ENCODE peak calls at places on chromosome 20, in five cellular contexts. S, L, V, Z and F are unnamed samples.

GRCh38 chr20:6576721-6577120 is 190.8 kb upstream of the BMP2 start:
- DNase-seq in S (no peak), L (no peak), V (no peak), Z (peak), F (peak)

GRCh38 chr20:23415958-23416583 is 5.2 kb downstream of the NAPB start:
- DNase-seq in Z (peak), L (no peak), V (no peak), S (no peak), F (no peak)

GRCh38 chr20:8867346-8867745 is 201.5 kb upstream of the PLCB4 start:
- DNase-seq in S (no peak), V (no peak), L (no peak), Z (no peak), F (no peak)

GRCh38 chr20:52619671-52620070 is 352.5 kb upstream of the TSHZ2 start:
- DNase-seq in S (no peak), Z (no peak), L (no peak), V (no peak), F (no peak)

GRCh38 chr20:19460386-19460785 is 247.9 kb downstream of the SLC24A3 start:
- DNase-seq in Z (peak), S (no peak), V (no peak), L (no peak), F (peak)

GRCh38 chr20:46268131-46268611 is 40.1 kb downstream of the CDH22 start:
- DNase-seq in V (no peak), Z (no peak), L (no peak), S (no peak), F (no peak)

GRCh38 chr20:50340586-50340985 is 150.0 kb downstream of the CEBPB start:
- DNase-seq in S (no peak), L (no peak), V (no peak), Z (no peak), F (no peak)

GRCh38 chr20:60331688-60332300 is 373.6 kb downstream of the CDH26 start:
- DNase-seq in V (no peak), Z (no peak), L (no peak), S (no peak), F (no peak)

GRCh38 chr20:41390889-41391288 is 24.3 kb upstream of the EMILIN3 start:
- DNase-seq in S (no peak), V (no peak), L (no peak), Z (no peak), F (no peak)

GRCh38 chr20:42945194-42945593 is 244.5 kb downstream of the PTPRT start:
- DNase-seq in L (no peak), V (no peak), S (no peak), Z (no peak), F (no peak)

GRCh38 chr20:10642859-10643559 is 30.8 kb downstream of the JAG1 start:
- DNase-seq in L (no peak), Z (no peak), V (no peak), S (peak), F (no peak)

GRCh38 chr20:4870906-4871305 is 130.4 kb downstream of the SLC23A2 start:
- DNase-seq in L (no peak), Z (no peak), S (no peak), V (no peak), F (no peak)

GRCh38 chr20:34058831-34059230 is 53.2 kb downstream of the EIF2S2 start:
- DNase-seq in L (no peak), S (peak), Z (peak), V (no peak), F (no peak)

GRCh38 chr20:63718996-63719395 is 11.2 kb downstream of the ZGPAT start:
- DNase-seq in L (no peak), Z (no peak), S (no peak), V (no peak), F (no peak)

GRCh38 chr20:45070932-45071632 is 29.8 kb downstream of the KCNS1 start:
- DNase-seq in S (peak), V (no peak), L (no peak), Z (peak), F (peak)

GRCh38 chr20:24017160-24017761 is 28.7 kb upstream of the GGTLC1 start:
- DNase-seq in V (no peak), L (no peak), S (peak), Z (no peak), F (no peak)

GRCh38 chr20:59987135-59987534 is 28.9 kb downstream of the CDH26 start:
- DNase-seq in S (no peak), L (no peak), Z (no peak), V (no peak), F (no peak)

GRCh38 chr20:2890743-2891142 is 17.5 kb downstream of the PTPRA start:
- DNase-seq in Z (peak), L (no peak), S (peak), V (no peak), F (no peak)

GRCh38 chr20:58691773-58692578 is 624 bp upstream of the NPEPL1 start:
- DNase-seq in L (no peak), V (no peak), Z (peak), S (no peak), F (peak)

GRCh38 chr20:44650777-44651493 is 564 bp downstream of the ADA start:
- DNase-seq in Z (no peak), S (peak), L (no peak), V (no peak), F (no peak)

GRCh38 chr20:37543828-37544227 is 16.2 kb upstream of the BLCAP start:
- DNase-seq in L (no peak), V (no peak), S (peak), Z (peak), F (peak)

GRCh38 chr20:49381558-49382493 is 100.6 kb downstream of the KCNB1 start:
- DNase-seq in L (peak), V (peak), S (no peak), Z (peak), F (peak)

GRCh38 chr20:38302721-38303120 is 1.2 kb upstream of the BPI start:
- DNase-seq in Z (no peak), S (no peak), L (no peak), V (no peak), F (no peak)

GRCh38 chr20:37564388-37565133 is 36.9 kb upstream of the BLCAP start:
- DNase-seq in Z (peak), V (no peak), S (peak), L (peak), F (no peak)

GRCh38 chr20:63091901-63092659 is 85.3 kb upstream of the BHLHE23 start:
- DNase-seq in L (no peak), V (peak), S (no peak), Z (no peak), F (no peak)

GRCh38 chr20:2603816-2604505 is 48.5 kb upstream of the NOP56 start:
- DNase-seq in L (no peak), S (no peak), Z (no peak), V (no peak), F (peak)

GRCh38 chr20:46309945-46310344 is 1.6 kb upstream of the CDH22 start:
- DNase-seq in L (no peak), S (no peak), V (no peak), Z (no peak), F (no peak)